ENCODE peak calls at places on chromosomes 2 and 18, in seven cellular contexts. S is IMR-90, V is H9, R is mesendoderm, G is neuronal stem cell, A is H1, Z is trophoblast cell. O is an unnamed sample.

GRCh38 chr2:40384714-40385113 is 67.2 kb downstream of the SLC8A1 start:
- DNase-seq in S (peak; percentile 92), V (no peak), R (no peak), G (no peak), A (no peak), Z (no peak), O (peak; percentile 90)

GRCh38 chr2:174334278-174334715 is 457 bp upstream of the SP9 start:
- DNase-seq in S (no peak), V (peak; percentile 59), R (no peak), G (peak; percentile 44), A (no peak), Z (no peak), O (peak; percentile 20)

GRCh38 chr18:27778441-27778840 is 398.5 kb downstream of the CDH2 start:
- DNase-seq in S (peak; percentile 17), V (no peak), R (peak; percentile 42), G (no peak), A (no peak), Z (no peak), O (peak; percentile 15)

GRCh38 chr18:9323750-9324445 is 10.7 kb upstream of the TWSG1 start:
- DNase-seq in S (peak; percentile 89), V (no peak), R (no peak), G (no peak), A (no peak), Z (no peak), O (peak; percentile 61)

GRCh38 chr2:18379869-18380268 is 180.6 kb downstream of the RDH14 start:
- DNase-seq in S (no peak), V (no peak), R (peak; percentile 10), G (no peak), A (no peak), Z (no peak), O (no peak)

GRCh38 chr2:66839551-66840320 is 404.8 kb downstream of the MEIS1 start:
- DNase-seq in S (peak; percentile 100), V (no peak), R (no peak), G (no peak), A (no peak), Z (peak; percentile 88), O (peak; percentile 99)

GRCh38 chr2:32474391-32474790 is 117.6 kb downstream of the BIRC6 start:
- DNase-seq in S (peak; percentile 25), V (no peak), R (no peak), G (no peak), A (no peak), Z (no peak), O (no peak)

GRCh38 chr2:232973336-232973735 is 39.7 kb downstream of the NGEF start:
- DNase-seq in S (no peak), V (no peak), R (no peak), G (no peak), A (no peak), Z (no peak), O (no peak)

GRCh38 chr18:8754995-8755955 is 49.9 kb downstream of the MTCL1 start:
- DNase-seq in S (peak; percentile 89), V (no peak), R (no peak), G (no peak), A (no peak), Z (no peak), O (no peak)

GRCh38 chr2:174442546-174443510 is 44.0 kb downstream of the GPR155 start:
- DNase-seq in S (peak; percentile 89), V (no peak), R (peak; percentile 73), G (no peak), A (no peak), Z (peak; percentile 68), O (peak; percentile 71)

GRCh38 chr2:53859354-53860159 is at the start of gene GPR75:
- DNase-seq in S (peak; percentile 17), V (peak; percentile 63), R (peak; percentile 41), G (peak; percentile 43), A (no peak), Z (no peak), O (no peak)

GRCh38 chr2:191274404-191274803 is 29.2 kb downstream of the MYO1B start:
- DNase-seq in S (no peak), V (no peak), R (no peak), G (no peak), A (no peak), Z (no peak), O (no peak)

GRCh38 chr2:238291550-238292281 is 3.3 kb upstream of the PER2 start:
- DNase-seq in S (no peak), V (no peak), R (no peak), G (no peak), A (no peak), Z (no peak), O (no peak)
- H3K18ac ChIP-seq in S (no peak overlapping the region), V (no peak overlapping the region), R (no peak overlapping the region), G (no peak overlapping the region), A (no peak overlapping the region), Z (no peak overlapping the region), O (no peak overlapping the region)

GRCh38 chr2:146678516-146678915 is 1166.3 kb upstream of the ACVR2A start:
- DNase-seq in S (no peak), V (no peak), R (no peak), G (peak; percentile 31), A (no peak), Z (no peak), O (no peak)
- H3K4me2 ChIP-seq in S (no peak overlapping the region), V (no peak overlapping the region), R (no peak overlapping the region), G (no peak overlapping the region), A (no peak overlapping the region), Z (no peak overlapping the region), O (no peak overlapping the region)

GRCh38 chr2:97785818-97786217 is 72.4 kb downstream of the ZAP70 start:
- DNase-seq in S (no peak), V (no peak), R (no peak), G (no peak), A (no peak), Z (no peak), O (no peak)

GRCh38 chr2:97779141-97779540 is 65.8 kb downstream of the ZAP70 start:
- DNase-seq in S (no peak), V (no peak), R (no peak), G (no peak), A (no peak), Z (no peak), O (no peak)

GRCh38 chr2:97784953-97785352 is 71.6 kb downstream of the ZAP70 start:
- DNase-seq in S (no peak), V (no peak), R (no peak), G (no peak), A (no peak), Z (no peak), O (no peak)

GRCh38 chr2:97781981-97782380 is 68.6 kb downstream of the ZAP70 start:
- DNase-seq in S (no peak), V (no peak), R (no peak), G (no peak), A (no peak), Z (no peak), O (no peak)
- H3K18ac ChIP-seq in S (no peak overlapping the region), V (no peak overlapping the region), R (no peak overlapping the region), G (peak overlapping the region; percentile 72), A (no peak overlapping the region), Z (no peak overlapping the region), O (no peak overlapping the region)

GRCh38 chr2:132929786-132930185 is 259.8 kb upstream of the LYPD1 start:
- DNase-seq in S (peak; percentile 64), V (no peak), R (peak; percentile 75), G (no peak), A (no peak), Z (no peak), O (no peak)
- H3K4me2 ChIP-seq in S (no peak overlapping the region), V (no peak overlapping the region), R (no peak overlapping the region), G (no peak overlapping the region), A (no peak overlapping the region), Z (no peak overlapping the region), O (no peak overlapping the region)

DNA sequence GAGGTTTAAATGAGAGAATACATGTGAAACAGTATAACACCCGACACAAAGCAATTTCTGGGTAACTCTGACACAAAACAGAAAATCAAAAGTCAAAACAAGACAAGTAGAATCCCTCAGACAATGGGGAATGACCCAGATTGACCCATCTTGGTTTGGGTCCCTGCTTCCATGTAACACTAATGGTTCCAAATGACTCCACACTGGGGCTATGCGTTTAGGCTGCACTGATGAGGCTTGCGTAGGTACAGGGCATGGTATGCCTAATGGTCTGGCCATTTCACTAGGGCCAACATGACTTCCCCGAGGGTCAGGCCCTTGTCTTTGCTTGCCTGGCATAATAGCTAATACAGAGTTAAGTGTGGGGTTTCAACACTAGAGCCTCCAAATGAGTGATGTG is 27.2 kb upstream of the NFE2L2 start:
- DNase-seq in S (no peak), V (no peak), R (no peak), G (no peak), A (no peak), Z (no peak), O (no peak)
- H3K18ac ChIP-seq in S (no peak overlapping the region), V (no peak overlapping the region), R (no peak overlapping the region), G (no peak overlapping the region), A (no peak overlapping the region), Z (no peak overlapping the region), O (no peak overlapping the region)

GRCh38 chr2:128308284-128308731 is 10.4 kb downstream of the HS6ST1 start:
- DNase-seq in S (no peak), V (peak; percentile 23), R (no peak), G (no peak), A (no peak), Z (no peak), O (no peak)

GRCh38 chr2:128306081-128306930 is 12.4 kb downstream of the HS6ST1 start:
- DNase-seq in S (peak; percentile 100), V (no peak), R (peak; percentile 73), G (no peak), A (no peak), Z (peak; percentile 79), O (peak; percentile 99)

GRCh38 chr2:128305555-128306080 is 13.1 kb downstream of the HS6ST1 start:
- DNase-seq in S (peak; percentile 75), V (no peak), R (no peak), G (no peak), A (no peak), Z (peak; percentile 49), O (peak; percentile 82)

GRCh38 chr2:128307595-128307994 is 11.1 kb downstream of the HS6ST1 start:
- DNase-seq in S (no peak), V (no peak), R (no peak), G (no peak), A (no peak), Z (no peak), O (no peak)

DNA sequence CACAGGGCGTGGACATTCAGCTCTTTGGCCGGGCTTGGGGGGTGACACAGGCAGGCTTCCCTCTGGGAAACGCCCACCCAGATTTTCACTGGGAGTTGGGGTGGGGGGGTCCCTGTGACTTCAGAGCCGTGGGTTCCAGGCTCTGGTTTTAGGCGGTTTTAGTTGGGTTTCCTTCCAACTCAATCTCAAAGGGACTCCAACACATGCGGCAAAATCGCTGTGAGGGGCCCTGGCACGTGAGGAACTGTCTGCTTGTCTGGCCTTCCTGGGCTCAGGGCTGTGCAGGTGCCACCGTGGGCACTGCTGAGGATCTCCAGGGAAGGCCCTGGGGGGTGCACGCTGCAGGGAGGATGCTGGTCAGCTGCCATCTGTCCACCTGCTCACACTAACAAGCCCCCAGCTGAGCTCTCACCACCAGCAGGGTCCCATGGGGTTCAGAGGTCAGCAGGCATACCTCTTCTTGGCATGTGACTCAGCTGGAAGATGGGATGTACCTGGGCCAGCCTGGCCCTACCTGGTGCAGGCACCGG is 11.7 kb downstream of the HS6ST1 start:
- DNase-seq in S (no peak), V (peak; percentile 22), R (no peak), G (no peak), A (no peak), Z (no peak), O (no peak)
- H3K4me2 ChIP-seq in S (peak overlapping the region; percentile 3), V (no peak overlapping the region), R (no peak overlapping the region), G (no peak overlapping the region), A (no peak overlapping the region), Z (no peak overlapping the region), O (no peak overlapping the region)

GRCh38 chr18:45589559-45590041 is 25.7 kb upstream of the SLC14A2 start:
- DNase-seq in S (peak; percentile 91), V (no peak), R (no peak), G (no peak), A (no peak), Z (no peak), O (no peak)
- H3K18ac ChIP-seq in S (peak overlapping the region; percentile 44), V (no peak overlapping the region), R (no peak overlapping the region), G (no peak overlapping the region), A (peak overlapping the region; percentile 29), Z (no peak overlapping the region), O (no peak overlapping the region)

GRCh38 chr2:74021407-74021755 is 36.7 kb downstream of the TET3 start:
- DNase-seq in S (no peak), V (no peak), R (no peak), G (no peak), A (no peak), Z (no peak), O (no peak)
- H3K4me2 ChIP-seq in S (no peak overlapping the region), V (no peak overlapping the region), R (no peak overlapping the region), G (no peak overlapping the region), A (no peak overlapping the region), Z (no peak overlapping the region), O (no peak overlapping the region)